ENCODE peak calls at places on chromosomes 6 and 20, in five cellular contexts. W, T, G, J and F are unnamed samples.

GRCh38 chr6:11094411-11094851 is 797 bp downstream of the SMIM13 start:
- DNase-seq in W (no peak), T (peak; percentile 70), G (peak; percentile 77), J (peak; percentile 59), F (peak; percentile 60)

GRCh38 chr6:27669798-27670301 is 196.9 kb upstream of the ZNF184 start:
- DNase-seq in W (no peak), T (no peak), G (no peak), J (no peak), F (no peak)

GRCh38 chr6:137188855-137189254 is 15.4 kb upstream of the IL22RA2 start:
- DNase-seq in W (no peak), T (no peak), G (peak; percentile 52), J (no peak), F (no peak)

GRCh38 chr20:58621906-58622548 is 29.1 kb upstream of the STX16 start:
- DNase-seq in W (no peak), T (no peak), G (no peak), J (no peak), F (no peak)

GRCh38 chr6:19342616-19343015 is 494.6 kb upstream of the ID4 start:
- DNase-seq in W (no peak), T (no peak), G (peak; percentile 46), J (no peak), F (peak; percentile 52)

GRCh38 chr6:14216931-14217684 is 99.5 kb downstream of the CD83 start:
- DNase-seq in W (no peak), T (peak; percentile 96), G (peak; percentile 81), J (no peak), F (peak; percentile 47)

GRCh38 chr6:42988486-42989020 is 4.2 kb downstream of the PPP2R5D start:
- DNase-seq in W (no peak), T (peak; percentile 77), G (peak; percentile 40), J (peak; percentile 43), F (no peak)

GRCh38 chr6:158911746-158912158 is 88.2 kb downstream of the RSPH3 start:
- DNase-seq in W (no peak), T (no peak), G (no peak), J (no peak), F (no peak)

GRCh38 chr6:3765415-3765814 is 13.9 kb upstream of the PXDC1 start:
- DNase-seq in W (no peak), T (no peak), G (no peak), J (no peak), F (no peak)

GRCh38 chr6:49676671-49677281 is 36.6 kb downstream of the CRISP2 start:
- DNase-seq in W (no peak), T (no peak), G (peak; percentile 68), J (no peak), F (peak; percentile 21)

GRCh38 chr6:33116417-33116816 is 40.6 kb downstream of the HLA-DPB1 start:
- DNase-seq in W (no peak), T (no peak), G (no peak), J (no peak), F (no peak)

GRCh38 chr20:4949833-4950178 is 51.5 kb downstream of the SLC23A2 start:
- DNase-seq in W (no peak), T (peak; percentile 34), G (peak; percentile 29), J (no peak), F (peak; percentile 73)

GRCh38 chr6:113464959-113465358 is 392.2 kb upstream of the MARCKS start:
- DNase-seq in W (no peak), T (peak; percentile 94), G (peak; percentile 92), J (no peak), F (peak; percentile 71)

GRCh38 chr6:138592698-138593097 is 93.4 kb upstream of the NHSL1 start:
- DNase-seq in W (no peak), T (no peak), G (no peak), J (no peak), F (no peak)

GRCh38 chr6:41932378-41932777 is 9.2 kb downstream of the CCND3 start:
- DNase-seq in W (no peak), T (no peak), G (no peak), J (no peak), F (no peak)

GRCh38 chr20:45611054-45611453 is 18.5 kb upstream of the WFDC10A start:
- DNase-seq in W (no peak), T (peak; percentile 88), G (peak; percentile 85), J (no peak), F (peak; percentile 77)

GRCh38 chr20:6626805-6627204 is 140.7 kb upstream of the BMP2 start:
- DNase-seq in W (no peak), T (no peak), G (no peak), J (no peak), F (no peak)

GRCh38 chr20:57841297-57841866 is 131.6 kb upstream of the PMEPA1 start:
- DNase-seq in W (no peak), T (no peak), G (no peak), J (no peak), F (no peak)